ENCODE peak calls at places on chromosomes 4 and X, in four cellular contexts. S is stimulated activated CD8-positive, alpha-beta memory T cell treated with anti-CD3 and anti-CD28 coated beads, Interleukin-2, amount 100 ng/mL, for 48 hours; V is neuronal stem cell; W is mucosa of descending colon. P is an unnamed sample.

GRCh38 chr4:3868841-3869572 is 102.8 kb downstream of the ADRA2C start:
- DNase-seq in S (no peak), V (no peak), W (no peak), P (no peak)

GRCh38 chr4:150799207-150799606 is 215.9 kb downstream of the LRBA start:
- DNase-seq in S (no peak), V (no peak), W (no peak), P (no peak)

GRCh38 chr4:3291969-3292570 is 751 bp upstream of the RGS12 start:
- DNase-seq in S (peak), V (no peak), W (peak), P (no peak)

GRCh38 chr4:5338511-5338910 is 287.2 kb downstream of the STK32B start:
- DNase-seq in S (no peak), V (no peak), W (no peak), P (no peak)

GRCh38 chr4:88697113-88697512 is 516 bp downstream of the NAP1L5 start:
- DNase-seq in S (no peak), V (no peak), W (no peak), P (no peak)

GRCh38 chr4:147693202-147693601 is 9.2 kb upstream of the PRMT9 start:
- DNase-seq in S (no peak), V (no peak), W (no peak), P (no peak)

GRCh38 chr4:57147335-57148060 is 37.3 kb upstream of the IGFBP7 start:
- DNase-seq in S (no peak), V (no peak), W (no peak), P (no peak)

GRCh38 chrX:51956441-51956840 is 63.0 kb downstream of the MAGED1 start:
- DNase-seq in S (no peak), V (no peak), W (no peak), P (no peak)

GRCh38 chr4:112704991-112705845 is 68.3 kb downstream of the LARP7 start:
- DNase-seq in S (no peak), V (peak), W (no peak), P (no peak)

GRCh38 chrX:68018248-68019203 is 414.8 kb downstream of the OPHN1 start:
- DNase-seq in S (no peak), V (peak), W (peak), P (no peak)

GRCh38 chr4:68361146-68361589 is 11.3 kb upstream of the YTHDC1 start:
- DNase-seq in S (no peak), V (no peak), W (no peak), P (no peak)

GRCh38 chr4:183610033-183610432 is 49.0 kb downstream of the RWDD4 start:
- DNase-seq in S (no peak), V (no peak), W (no peak), P (no peak)

GRCh38 chr4:38673109-38673978 is 9.3 kb downstream of the KLF3 start:
- DNase-seq in S (no peak), V (no peak), W (peak), P (no peak)

GRCh38 chrX:107272431-107272921 is 66.1 kb downstream of the DNAAF6 start:
- DNase-seq in S (no peak), V (no peak), W (peak), P (no peak)

GRCh38 chr4:137993232-137993631 is 248.9 kb downstream of the SLC7A11 start:
- DNase-seq in S (no peak), V (no peak), W (no peak), P (no peak)

GRCh38 chrX:131895807-131896206 is 127.3 kb upstream of the STK26 start:
- DNase-seq in S (no peak), V (no peak), W (no peak), P (no peak)

GRCh38 chr4:32475710-32476109 is 1755.5 kb downstream of the PCDH7 start:
- DNase-seq in S (no peak), V (no peak), W (no peak), P (no peak)

GRCh38 chr4:165326831-165327210 is 648 bp upstream of the MSMO1 start:
- DNase-seq in S (no peak), V (no peak), W (peak), P (no peak)

GRCh38 chr4:168707205-168707604 is 210.4 kb downstream of the PALLD start:
- DNase-seq in S (no peak), V (no peak), W (no peak), P (no peak)

GRCh38 chr4:162586266-162586665 is 422.5 kb upstream of the FSTL5 start:
- DNase-seq in S (no peak), V (no peak), W (no peak), P (no peak)

GRCh38 chr4:53365121-53365485 is 758 bp downstream of the SCFD2 start:
- DNase-seq in S (no peak), V (no peak), W (peak), P (no peak)

GRCh38 chr4:119623025-119623424 is 5.6 kb downstream of the PDE5A start:
- DNase-seq in S (no peak), V (no peak), W (no peak), P (no peak)

GRCh38 chr4:6106156-6106555 is 87.9 kb upstream of the C4orf50 start:
- DNase-seq in S (no peak), V (no peak), W (no peak), P (no peak)

GRCh38 chr4:127632420-127633403 is at the start of gene INTU:
- DNase-seq in S (no peak), V (peak), W (peak), P (no peak)

GRCh38 chrX:71183341-71183740 is 38.7 kb downstream of the NLGN3 start:
- DNase-seq in S (no peak), V (peak), W (no peak), P (no peak)

GRCh38 chr4:155735506-155735905 is 23.3 kb upstream of the GUCY1B1 start:
- DNase-seq in S (no peak), V (no peak), W (no peak), P (no peak)

GRCh38 chr4:113759696-113760093 is 1.8 kb downstream of the CAMK2D start:
- DNase-seq in S (no peak), V (no peak), W (no peak), P (no peak)

GRCh38 chrX:109793191-109793590 is 60.1 kb upstream of the ACSL4 start:
- DNase-seq in S (no peak), V (no peak), W (no peak), P (no peak)

GRCh38 chr4:136319789-136320470 is 1212.4 kb downstream of the PCDH18 start:
- DNase-seq in S (no peak), V (no peak), W (no peak), P (no peak)

GRCh38 chrX:150512426-150512825 is 56.0 kb upstream of the MTM1 start:
- DNase-seq in S (no peak), V (no peak), W (no peak), P (no peak)

GRCh38 chr4:1541449-1542225 is 135.4 kb upstream of the NKX1-1 start:
- DNase-seq in S (no peak), V (no peak), W (no peak), P (no peak)

GRCh38 chrX:31272472-31272775 is 200.6 kb upstream of the FTHL17 start:
- DNase-seq in S (no peak), V (peak), W (no peak), P (no peak)

GRCh38 chrX:6685489-6685888 is 150.6 kb upstream of the VCX3A start:
- DNase-seq in S (no peak), V (no peak), W (peak), P (no peak)

GRCh38 chr4:106365613-106366012 is 3.0 kb downstream of the GIMD1 start:
- DNase-seq in S (no peak), V (no peak), W (no peak), P (no peak)

GRCh38 chr4:98674404-98675173 is 16.2 kb upstream of the TSPAN5 start:
- DNase-seq in S (no peak), V (no peak), W (no peak), P (no peak)

GRCh38 chrX:150199181-150199580 is 163.9 kb upstream of the MAMLD1 start:
- DNase-seq in S (no peak), V (no peak), W (no peak), P (no peak)

GRCh38 chr4:125010776-125011503 is 298.4 kb upstream of the ANKRD50 start:
- DNase-seq in S (no peak), V (no peak), W (no peak), P (no peak)

GRCh38 chr4:152100378-152101201 is 339.8 kb upstream of the GATB start:
- DNase-seq in S (peak), V (no peak), W (peak), P (peak)